ENCODE peak calls at places on chromosome 16, in seven cellular contexts. W is thyroid gland, K is upper lobe of left lung, C is gastrocnemius medialis, T is K562, D is adrenal gland, S is stomach. A is an unnamed sample.

GRCh38 chr16:51404386-51404785 is 253.3 kb upstream of the SALL1 start:
- DNase-seq in W (no peak), K (no peak), C (no peak), T (no peak), D (no peak), S (no peak), A (no peak)

GRCh38 chr16:64409762-64410161 is 712.1 kb downstream of the CDH11 start:
- DNase-seq in W (no peak), K (no peak), C (no peak), T (no peak), D (peak; percentile 53), S (no peak), A (no peak)

GRCh38 chr16:3577302-3577752 is at the start of gene NLRC3:
- DNase-seq in W (no peak), K (peak; percentile 65), C (no peak), T (no peak), D (no peak), S (no peak), A (no peak)

GRCh38 chr16:87002717-87003413 is 314.3 kb downstream of the C16orf95 start:
- DNase-seq in W (no peak), K (no peak), C (no peak), T (no peak), D (peak; percentile 11), S (no peak), A (no peak)

GRCh38 chr16:69481901-69482341 is 57.5 kb downstream of the CYB5B start:
- DNase-seq in W (peak; percentile 93), K (peak; percentile 93), C (peak; percentile 92), T (peak; percentile 33), D (peak; percentile 92), S (peak; percentile 91), A (peak; percentile 60)

GRCh38 chr16:53224932-53225533 is 170.2 kb downstream of the CHD9 start:
- DNase-seq in W (no peak), K (no peak), C (no peak), T (peak; percentile 69), D (no peak), S (no peak), A (no peak)

GRCh38 chr16:75462804-75463203 is 1.7 kb downstream of the TMEM170A start:
- DNase-seq in W (no peak), K (no peak), C (no peak), T (no peak), D (no peak), S (no peak), A (no peak)

GRCh38 chr16:58020628-58021521 is 4.7 kb upstream of the MMP15 start:
- DNase-seq in W (peak; percentile 75), K (no peak), C (peak; percentile 39), T (peak; percentile 66), D (peak; percentile 43), S (peak; percentile 74), A (peak; percentile 73)

GRCh38 chr16:81374514-81374913 is 59.8 kb downstream of the GAN start:
- DNase-seq in W (no peak), K (no peak), C (no peak), T (no peak), D (no peak), S (no peak), A (no peak)

DNA sequence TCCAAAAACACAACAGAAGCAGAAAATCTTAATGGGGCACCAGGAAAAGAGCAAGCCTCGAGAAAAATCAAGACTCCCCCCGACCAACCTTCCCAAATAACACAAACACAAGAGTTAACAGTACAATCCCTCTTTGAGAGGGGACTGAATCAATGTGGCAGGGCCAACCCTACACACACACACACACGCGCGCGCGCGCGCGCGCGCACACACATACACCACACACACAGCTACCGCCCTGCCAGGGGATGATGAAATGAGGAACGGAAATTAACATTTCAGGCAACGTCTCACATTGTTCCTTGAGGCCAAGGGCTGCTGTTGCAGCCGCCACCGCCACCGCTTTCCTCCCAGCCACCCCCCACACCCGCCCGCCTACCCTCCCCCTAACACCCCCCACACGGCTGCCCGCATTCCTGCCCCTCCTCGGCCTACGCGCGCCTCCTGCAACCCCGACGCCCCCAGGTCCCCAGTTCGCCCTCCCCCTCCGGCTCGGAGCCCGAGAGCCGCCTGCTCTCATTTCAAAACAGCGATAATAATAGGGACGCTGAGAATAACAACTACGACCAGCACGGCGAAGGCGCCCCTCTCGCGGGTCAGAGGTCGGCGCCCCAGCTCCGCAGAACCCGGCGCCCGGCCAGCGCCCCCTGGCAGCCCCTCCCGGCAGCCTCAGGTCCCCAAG is 1.2 kb downstream of the ANKRD11 start:
- DNase-seq in W (peak; percentile 81), K (peak; percentile 95), C (peak; percentile 89), T (peak; percentile 75), D (peak; percentile 93), S (peak; percentile 86), A (peak; percentile 86)
- TF ChIP-seq POLR2A in W (no peak), K (no peak), C (peak; percentile 52), T (peak; percentile 58), D (no peak), S (no peak), A (no peak)

DNA sequence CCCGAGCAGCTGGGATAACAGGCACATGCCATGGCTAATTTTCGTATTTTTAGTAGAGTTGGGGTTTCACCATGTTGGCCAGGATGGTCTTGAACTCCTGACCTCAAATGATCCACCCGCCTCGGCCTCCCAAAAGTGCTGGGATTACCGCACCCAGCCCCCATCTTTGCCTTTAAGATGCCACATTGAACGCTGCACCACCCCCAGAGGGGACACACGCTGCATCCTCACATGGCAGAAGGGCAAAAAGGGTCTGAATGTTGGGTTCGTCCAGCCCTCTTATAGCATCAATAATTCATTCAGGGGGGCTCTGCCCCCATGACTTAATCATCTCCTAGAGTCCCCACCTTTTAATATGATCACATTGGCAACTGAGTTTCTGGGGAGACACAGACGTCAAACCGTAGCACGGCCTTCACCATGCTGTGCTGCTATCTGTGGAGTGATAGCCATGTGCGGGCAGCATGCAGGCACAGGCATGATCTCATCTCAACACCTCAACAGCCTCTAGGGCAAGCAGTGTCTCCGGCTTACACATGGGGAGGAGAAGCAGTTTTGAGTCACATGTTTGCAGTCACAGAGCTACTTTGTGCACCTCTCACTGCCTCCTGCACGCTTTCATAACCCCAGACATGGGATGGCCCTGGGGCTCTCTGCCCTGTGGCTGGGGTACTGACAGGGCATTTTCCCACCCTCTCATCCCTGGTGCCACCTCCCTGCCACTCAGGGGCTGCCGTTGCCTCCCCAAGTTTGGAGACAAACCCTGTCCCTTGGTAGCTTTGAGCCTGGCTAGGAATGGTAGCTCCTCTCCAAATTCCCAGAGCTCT is 30.0 kb downstream of the IL21R start:
- DNase-seq in W (no peak), K (no peak), C (no peak), T (no peak), D (no peak), S (peak; percentile 21), A (no peak)
- H3K4me1 ChIP-seq in W (no peaks in the 10 kb centered on the region), K (no peaks in the 10 kb centered on the region), C (no peaks in the 10 kb centered on the region), T (peaks cover 12% of the 10 kb centered on the region), D (no peaks in the 10 kb centered on the region), S (no peaks in the 10 kb centered on the region), A (no peaks in the 10 kb centered on the region)

DNA sequence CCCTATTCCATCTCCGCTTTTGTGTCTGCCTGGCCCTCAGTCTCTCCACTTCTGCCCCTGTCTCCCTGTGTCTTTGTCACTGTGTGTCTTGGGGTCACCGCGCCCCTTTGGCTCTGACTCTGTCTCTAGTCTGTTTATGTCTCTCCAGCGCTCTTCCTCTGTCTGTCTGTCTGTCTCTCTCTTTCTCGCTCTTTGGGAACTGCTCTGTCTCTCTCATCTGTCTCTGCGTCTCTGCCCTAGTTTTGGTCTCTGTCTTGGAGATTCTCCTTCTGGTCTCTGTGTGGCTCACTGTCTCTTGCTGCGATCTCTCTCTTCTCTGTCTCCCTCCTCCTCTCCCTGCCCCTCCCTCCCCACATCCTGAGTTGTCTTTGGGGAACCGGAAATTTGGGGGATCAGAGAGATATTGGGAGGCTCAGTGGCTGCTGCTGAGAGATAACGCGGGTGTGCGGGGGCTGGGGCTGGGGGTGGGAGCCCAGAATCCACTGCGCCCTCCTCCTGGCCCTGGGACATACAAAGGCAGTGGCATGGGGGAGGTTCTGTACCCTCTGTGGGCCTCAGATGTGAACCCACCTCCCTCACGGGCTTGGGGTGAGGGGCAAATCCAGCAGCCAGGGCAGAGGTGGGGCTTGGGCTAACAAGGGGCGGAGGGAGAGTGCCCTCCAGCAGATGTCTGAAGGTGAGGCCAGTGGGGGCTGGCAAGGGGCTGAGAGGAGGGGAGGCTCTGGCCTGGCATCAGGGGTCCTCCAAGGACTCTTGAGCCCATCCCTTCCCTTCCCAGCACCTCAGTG is 24.4 kb downstream of the LAT start:
- DNase-seq in W (no peak), K (no peak), C (no peak), T (peak; percentile 94), D (no peak), S (no peak), A (no peak)
- TF ChIP-seq POLR2A in W (no peak), K (no peak), C (no peak), T (peak; percentile 88), D (no peak), S (no peak), A (no peak)

DNA sequence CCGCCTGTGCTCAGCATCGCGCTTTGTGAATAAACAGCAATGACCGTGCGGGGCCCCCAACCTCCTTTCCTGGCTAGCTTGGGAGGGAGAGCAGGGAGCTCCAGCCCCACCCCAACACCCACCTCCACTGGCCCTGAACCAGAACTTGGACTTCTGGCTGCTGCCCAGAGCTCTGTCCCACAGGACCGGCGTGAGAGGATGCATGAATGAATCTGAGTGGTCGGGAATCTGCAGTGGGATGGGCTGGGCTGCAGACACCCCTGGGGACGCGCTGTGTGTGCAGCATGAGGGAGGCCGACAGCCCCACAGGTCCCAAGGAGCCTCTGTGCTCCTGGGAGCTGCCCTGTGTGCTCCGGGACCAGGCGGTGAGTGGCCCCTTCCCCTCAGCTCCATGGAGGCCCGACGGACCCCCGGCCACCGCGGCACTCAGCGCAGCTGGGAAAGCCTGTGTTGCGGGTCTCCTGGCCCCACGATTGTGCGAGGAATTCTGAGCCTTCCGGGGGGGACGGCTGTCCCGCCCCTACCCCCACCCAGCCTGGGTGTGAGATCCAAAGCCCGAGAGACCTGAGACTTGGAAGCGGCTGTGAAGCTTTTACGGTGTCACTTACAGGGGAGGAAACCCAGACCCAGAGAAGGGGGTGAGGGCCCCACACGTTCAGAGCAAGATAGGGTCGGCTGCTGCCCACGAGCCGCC is 5.5 kb downstream of the PIEZO1 start:
- DNase-seq in W (peak; percentile 76), K (peak; percentile 77), C (no peak), T (peak; percentile 25), D (no peak), S (no peak), A (no peak)
- H3K4me1 ChIP-seq in W (peaks cover 49% of the 10 kb centered on the region), K (peaks cover 60% of the 10 kb centered on the region), C (peaks cover 18% of the 10 kb centered on the region), T (peaks cover 50% of the 10 kb centered on the region), D (peaks cover 10% of the 10 kb centered on the region), S (peaks cover 65% of the 10 kb centered on the region), A (peaks cover 28% of the 10 kb centered on the region)

GRCh38 chr16:8776193-8776592 is 21.2 kb downstream of the TMEM186 start:
- DNase-seq in W (no peak), K (no peak), C (no peak), T (no peak), D (no peak), S (no peak), A (no peak)
- TF ChIP-seq POLR2A in W (no peak), K (no peak), C (no peak), T (no peak), D (no peak), S (no peak), A (no peak)

GRCh38 chr16:24976971-24977672 is 38.0 kb downstream of the ARHGAP17 start:
- DNase-seq in W (no peak), K (no peak), C (no peak), T (no peak), D (no peak), S (no peak), A (no peak)
- H3K4me1 ChIP-seq in W (peaks cover 34% of the 10 kb centered on the region), K (peaks cover 29% of the 10 kb centered on the region), C (peaks cover 84% of the 10 kb centered on the region), T (no peaks in the 10 kb centered on the region), D (no peaks in the 10 kb centered on the region), S (peaks cover 26% of the 10 kb centered on the region), A (peaks cover 19% of the 10 kb centered on the region)

A was measured in ovary.